ENCODE peak calls at places on chromosomes 3 and 15, in four cellular contexts. A, D, O and M are unnamed samples.

GRCh38 chr3:64853456-64853855 is 165.7 kb upstream of the ADAMTS9 start:
- DNase-seq in A (no peak), D (no peak), O (no peak), M (no peak)

GRCh38 chr3:195208183-195208582 is 62.8 kb downstream of the XXYLT1 start:
- DNase-seq in A (no peak), D (no peak), O (peak; percentile 11), M (no peak)

GRCh38 chr15:101022876-101023275 is 103.7 kb downstream of the LRRK1 start:
- DNase-seq in A (no peak), D (peak; percentile 2), O (no peak), M (no peak)

GRCh38 chr15:55789066-55789660 is 46.2 kb upstream of the PRTG start:
- DNase-seq in A (no peak), D (no peak), O (no peak), M (no peak)

GRCh38 chr3:49554639-49555265 is 475 bp downstream of the BSN start:
- DNase-seq in A (peak; percentile 48), D (no peak), O (no peak), M (no peak)

GRCh38 chr15:31024979-31025378 is 33.6 kb upstream of the MTMR10 start:
- DNase-seq in A (peak; percentile 31), D (no peak), O (no peak), M (peak; percentile 25)

GRCh38 chr15:59437473-59437776 is 561 bp upstream of the FAM81A start:
- DNase-seq in A (no peak), D (no peak), O (no peak), M (no peak)

GRCh38 chr3:136184703-136185102 is 11.4 kb downstream of the MSL2 start:
- DNase-seq in A (peak; percentile 68), D (no peak), O (no peak), M (no peak)

GRCh38 chr3:127760361-127760760 is 62.0 kb downstream of the MGLL start:
- DNase-seq in A (no peak), D (peak; percentile 78), O (no peak), M (no peak)

GRCh38 chr3:167380004-167380689 is at the start of gene ZBBX:
- DNase-seq in A (peak; percentile 83), D (peak; percentile 93), O (peak; percentile 66), M (peak; percentile 29)

GRCh38 chr15:95869920-95870319 is 460.6 kb upstream of the NR2F2 start:
- DNase-seq in A (no peak), D (no peak), O (no peak), M (no peak)

GRCh38 chr15:78915341-78916087 is 29.3 kb downstream of the CTSH start:
- DNase-seq in A (no peak), D (peak; percentile 32), O (peak; percentile 80), M (no peak)

GRCh38 chr15:74380361-74381189 is 13.1 kb upstream of the CYP11A1 start:
- DNase-seq in A (no peak), D (no peak), O (no peak), M (no peak)

GRCh38 chr3:24487325-24488242 is 7.1 kb downstream of the THRB start:
- DNase-seq in A (no peak), D (no peak), O (no peak), M (no peak)

GRCh38 chr3:139893963-139894637 is 40.9 kb upstream of the CLSTN2 start:
- DNase-seq in A (no peak), D (no peak), O (no peak), M (no peak)

GRCh38 chr3:159711560-159712333 is 276.9 kb upstream of the IL12A start:
- DNase-seq in A (peak; percentile 96), D (no peak), O (peak; percentile 17), M (peak; percentile 96)

GRCh38 chr3:143363276-143363675 is 243.7 kb downstream of the CHST2 start:
- DNase-seq in A (peak; percentile 67), D (no peak), O (no peak), M (no peak)

DNA sequence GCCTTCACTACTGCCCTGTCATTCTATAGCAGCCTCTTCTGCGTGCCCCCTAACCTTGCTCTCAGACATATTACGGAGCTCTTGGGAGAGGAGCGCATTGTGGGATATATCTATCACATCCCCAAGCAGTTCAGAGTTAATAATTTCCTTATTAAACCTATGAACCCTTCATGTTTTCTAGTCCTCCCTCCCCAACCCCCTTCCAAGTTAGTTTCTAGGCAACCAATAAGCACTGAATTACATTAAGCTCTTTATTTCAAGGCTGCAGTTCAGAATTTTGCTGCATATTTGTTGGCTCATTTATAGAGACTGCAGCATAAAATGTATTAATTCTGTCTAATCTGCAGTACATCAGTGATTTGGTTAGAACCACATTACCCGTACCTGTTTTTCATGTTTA is 57.3 kb upstream of the GRM7 start:
- DNase-seq in A (no peak), D (no peak), O (no peak), M (no peak)
- H3K4me3 ChIP-seq in A (no peak overlapping the region), D (no peak overlapping the region), O (no peak overlapping the region), M (no peak overlapping the region)

DNA sequence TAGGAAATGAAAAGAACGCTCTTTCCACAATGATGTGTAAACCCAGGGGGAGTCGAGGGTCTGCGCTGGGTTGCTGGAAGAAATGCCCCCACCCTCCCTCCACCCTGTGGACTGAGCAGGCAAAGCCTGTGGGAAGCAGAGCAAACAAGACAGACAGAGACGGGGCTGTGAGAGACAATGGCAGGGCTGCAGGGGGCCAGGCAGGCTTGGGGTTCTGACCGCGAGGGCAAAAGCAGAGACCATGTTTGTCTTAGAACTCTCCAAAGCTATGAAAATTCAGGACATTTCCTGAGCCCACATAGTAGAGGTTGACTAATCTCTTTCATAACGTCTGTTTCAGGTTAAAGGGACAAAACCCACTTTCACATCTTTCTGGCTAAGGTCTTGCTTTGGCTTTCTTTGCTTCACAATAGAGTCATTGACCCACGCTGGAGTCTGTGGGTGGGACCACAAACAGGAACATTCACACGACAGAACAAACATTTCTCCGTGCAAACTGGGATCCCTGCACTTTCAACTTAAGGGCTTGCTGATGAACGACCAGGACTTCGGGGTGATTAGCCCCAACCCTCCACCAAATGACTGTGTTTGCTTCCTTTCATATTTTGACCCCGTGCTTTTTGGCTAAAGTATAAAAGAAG is 156.0 kb upstream of the TPM1 start:
- DNase-seq in A (no peak), D (no peak), O (no peak), M (no peak)
- H3K4me3 ChIP-seq in A (no peak overlapping the region), D (peak overlapping the region; percentile 45), O (no peak overlapping the region), M (no peak overlapping the region)

GRCh38 chr3:115517457-115518050 is 105.8 kb upstream of the GAP43 start:
- DNase-seq in A (no peak), D (no peak), O (no peak), M (no peak)

GRCh38 chr3:115512565-115513410 is 110.5 kb upstream of the GAP43 start:
- DNase-seq in A (peak; percentile 55), D (peak; percentile 58), O (no peak), M (peak; percentile 31)

GRCh38 chr3:115518100-115518852 is 105.0 kb upstream of the GAP43 start:
- DNase-seq in A (peak; percentile 87), D (no peak), O (peak; percentile 26), M (peak; percentile 95)

GRCh38 chr3:115513411-115513800 is 109.9 kb upstream of the GAP43 start:
- DNase-seq in A (no peak), D (no peak), O (no peak), M (no peak)
- H3K4me3 ChIP-seq in A (peak overlapping the region; percentile 45), D (peak overlapping the region; percentile 62), O (peak overlapping the region; percentile 48), M (peak overlapping the region; percentile 53)

GRCh38 chr15:64753419-64754185 is 21.8 kb downstream of the RBPMS2 start:
- DNase-seq in A (no peak), D (no peak), O (no peak), M (no peak)
- H3K4me3 ChIP-seq in A (no peak overlapping the region), D (no peak overlapping the region), O (no peak overlapping the region), M (no peak overlapping the region)

GRCh38 chr3:98979296-98979695 is 77.8 kb upstream of the DCBLD2 start:
- DNase-seq in A (no peak), D (no peak), O (no peak), M (no peak)

GRCh38 chr3:98984024-98984423 is 82.5 kb upstream of the DCBLD2 start:
- DNase-seq in A (no peak), D (no peak), O (no peak), M (no peak)

GRCh38 chr3:98982336-98982735 is 80.8 kb upstream of the DCBLD2 start:
- DNase-seq in A (no peak), D (no peak), O (no peak), M (no peak)

GRCh38 chr3:98978068-98978811 is 76.7 kb upstream of the DCBLD2 start:
- DNase-seq in A (no peak), D (no peak), O (no peak), M (no peak)

DNA sequence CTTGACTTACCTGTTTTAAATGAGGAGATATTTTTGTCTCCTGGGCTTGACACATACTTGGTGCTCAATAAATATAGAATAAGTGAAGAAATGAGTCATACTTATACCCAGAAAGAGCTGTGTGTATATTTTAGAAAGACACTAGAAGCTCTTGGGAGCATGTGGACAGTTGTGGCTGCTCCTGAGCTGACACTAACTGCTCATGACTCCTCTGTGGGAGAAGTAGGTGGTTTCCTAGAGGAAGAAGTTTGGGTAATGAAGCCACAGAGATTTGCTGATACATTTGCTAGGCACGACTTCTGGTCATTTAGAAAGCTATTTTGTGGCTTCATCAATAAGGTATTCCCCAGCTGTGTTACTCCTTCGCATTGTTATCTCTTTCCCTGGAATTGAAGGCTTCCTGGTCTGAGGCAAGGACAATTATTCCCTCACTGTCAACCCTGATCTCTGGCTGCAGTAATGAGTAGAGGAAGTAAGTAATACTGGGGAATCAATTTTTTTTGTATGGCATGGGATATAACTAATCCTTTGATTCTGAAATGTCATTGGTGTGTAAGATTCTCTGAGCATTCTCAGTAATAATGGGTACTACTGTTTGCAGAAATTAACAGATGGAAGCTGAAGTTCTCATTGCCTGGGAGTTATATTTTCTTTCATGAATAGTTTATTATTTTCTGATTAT is 79.6 kb upstream of the DCBLD2 start:
- DNase-seq in A (no peak), D (no peak), O (no peak), M (peak; percentile 45)
- H3K4me3 ChIP-seq in A (no peak overlapping the region), D (no peak overlapping the region), O (no peak overlapping the region), M (peak overlapping the region; percentile 36)